ENCODE peak calls at places on chromosomes 7 and 10, in nine cellular contexts. G is Jurkat, Clone E6-1; T is endothelial cell; M is ELR; Z is GM12892; J is M059J; C is ovary; H is heart right ventricle; U is ACHN. O is an unnamed sample.

GRCh38 chr7:123271231-123271630 is 71.5 kb upstream of the SLC13A1 start:
- DNase-seq in G (no peak), T (no peak), M (no peak), Z (no peak), J (no peak), C (no peak), H (no peak), U (peak), O (peak)

GRCh38 chr7:74501298-74501697 is 47.6 kb downstream of the GTF2IRD1 start:
- DNase-seq in G (no peak), T (no peak), M (no peak), Z (no peak), J (peak), C (no peak), H (peak), U (no peak), O (peak)

GRCh38 chr10:21807162-21807561 is 196.4 kb downstream of the DNAJC1 start:
- DNase-seq in G (peak), T (peak), M (no peak), Z (no peak), J (no peak), C (no peak), H (no peak), U (no peak), O (no peak)

GRCh38 chr7:148914208-148914777 is 30.2 kb upstream of the EZH2 start:
- DNase-seq in G (no peak), T (no peak), M (peak), Z (no peak), J (peak), C (peak), H (no peak), U (peak), O (peak)

GRCh38 chr10:82813856-82814255 is 938.9 kb downstream of the NRG3 start:
- DNase-seq in G (no peak), T (no peak), M (peak), Z (no peak), J (peak), C (no peak), H (no peak), U (no peak), O (peak)

GRCh38 chr10:79028456-79029010 is 40.2 kb upstream of the ZMIZ1 start:
- DNase-seq in G (no peak), T (no peak), M (no peak), Z (no peak), J (no peak), C (peak), H (no peak), U (no peak), O (no peak)

GRCh38 chr10:91682912-91683311 is 50.0 kb upstream of the PPP1R3C start:
- DNase-seq in G (no peak), T (no peak), M (peak), Z (no peak), J (no peak), C (no peak), H (no peak), U (no peak), O (peak)

GRCh38 chr7:12609556-12609955 is 39.0 kb downstream of the SCIN start:
- DNase-seq in G (no peak), T (no peak), M (no peak), Z (no peak), J (no peak), C (no peak), H (no peak), U (no peak), O (no peak)

GRCh38 chr7:41637051-41637450 is 65.8 kb downstream of the INHBA start:
- DNase-seq in G (no peak), T (no peak), M (peak), Z (no peak), J (no peak), C (no peak), H (no peak), U (no peak), O (no peak)

GRCh38 chr7:2668401-2668800 is 19.6 kb upstream of the AMZ1 start:
- DNase-seq in G (no peak), T (no peak), M (peak), Z (no peak), J (peak), C (peak), H (peak), U (peak), O (peak)

GRCh38 chr7:134443396-134444070 is 15.4 kb downstream of the AKR1B1 start:
- DNase-seq in G (no peak), T (no peak), M (no peak), Z (no peak), J (no peak), C (no peak), H (no peak), U (no peak), O (no peak)

GRCh38 chr10:129953541-129954031 is 10.5 kb downstream of the EBF3 start:
- DNase-seq in G (no peak), T (no peak), M (no peak), Z (no peak), J (no peak), C (no peak), H (no peak), U (no peak), O (no peak)

GRCh38 chr7:1466524-1467271 is 7.4 kb upstream of the MICALL2 start:
- DNase-seq in G (no peak), T (no peak), M (peak), Z (no peak), J (peak), C (peak), H (peak), U (peak), O (peak)

GRCh38 chr10:97319671-97320479 is 804 bp downstream of the FRAT1 start:
- DNase-seq in G (no peak), T (peak), M (peak), Z (no peak), J (peak), C (peak), H (peak), U (no peak), O (peak)

GRCh38 chr10:9175200-9175599 is 1120.7 kb downstream of the GATA3 start:
- DNase-seq in G (peak), T (no peak), M (no peak), Z (no peak), J (no peak), C (no peak), H (no peak), U (no peak), O (peak)

GRCh38 chr7:30920584-30921539 is 9.2 kb downstream of the AQP1 start:
- DNase-seq in G (no peak), T (no peak), M (peak), Z (no peak), J (peak), C (peak), H (peak), U (no peak), O (peak)

GRCh38 chr10:116079355-116079754 is 193.7 kb downstream of the GFRA1 start:
- DNase-seq in G (no peak), T (no peak), M (no peak), Z (no peak), J (no peak), C (no peak), H (no peak), U (no peak), O (no peak)

GRCh38 chr7:155265144-155265543 is 32.5 kb upstream of the INSIG1 start:
- DNase-seq in G (no peak), T (no peak), M (no peak), Z (no peak), J (no peak), C (no peak), H (no peak), U (no peak), O (no peak)

GRCh38 chr7:114791771-114792170 is 130.1 kb upstream of the MDFIC start:
- DNase-seq in G (no peak), T (no peak), M (no peak), Z (no peak), J (no peak), C (no peak), H (no peak), U (no peak), O (no peak)

O was measured in kidney tubule cell.